ENCODE peak calls at places on chromosomes 1 and 21, in six cellular contexts. One of them, this sample, is unnamed.

GRCh38 chr1:83791821-83792437 is 207.0 kb downstream of the TTLL7 start:
- DNase-seq in left ventricle myocardium inferior: no peak
- DNase-seq in CD4-positive, alpha-beta T cell: no peak
- DNase-seq in psoas muscle: no peak
- DNase-seq in right lobe of liver: no peak
- DNase-seq in neural progenitor cell: no peak
- DNase-seq in this sample: no peak

GRCh38 chr1:18347559-18347958 is 133.2 kb upstream of the KLHDC7A start:
- DNase-seq in left ventricle myocardium inferior: no peak
- DNase-seq in CD4-positive, alpha-beta T cell: no peak
- DNase-seq in psoas muscle: no peak
- DNase-seq in right lobe of liver: no peak
- DNase-seq in neural progenitor cell: no peak
- DNase-seq in this sample: no peak

GRCh38 chr1:70922196-70922595 is 125.4 kb downstream of the PTGER3 start:
- DNase-seq in left ventricle myocardium inferior: no peak
- DNase-seq in CD4-positive, alpha-beta T cell: no peak
- DNase-seq in psoas muscle: no peak
- DNase-seq in right lobe of liver: no peak
- DNase-seq in neural progenitor cell: no peak
- DNase-seq in this sample: no peak

GRCh38 chr1:109529895-109530456 is 9.7 kb upstream of the GPR61 start:
- DNase-seq in left ventricle myocardium inferior: no peak
- DNase-seq in CD4-positive, alpha-beta T cell: no peak
- DNase-seq in psoas muscle: peak
- DNase-seq in right lobe of liver: no peak
- DNase-seq in neural progenitor cell: no peak
- DNase-seq in this sample: no peak

GRCh38 chr1:243234978-243235657 is 20.0 kb downstream of the CEP170 start:
- DNase-seq in left ventricle myocardium inferior: no peak
- DNase-seq in CD4-positive, alpha-beta T cell: no peak
- DNase-seq in psoas muscle: no peak
- DNase-seq in right lobe of liver: no peak
- DNase-seq in neural progenitor cell: no peak
- DNase-seq in this sample: no peak

GRCh38 chr21:42125571-42126544 is 54.7 kb downstream of the UMODL1 start:
- DNase-seq in left ventricle myocardium inferior: no peak
- DNase-seq in CD4-positive, alpha-beta T cell: no peak
- DNase-seq in psoas muscle: no peak
- DNase-seq in right lobe of liver: peak
- DNase-seq in neural progenitor cell: peak
- DNase-seq in this sample: no peak

GRCh38 chr1:25874635-25875153 is 814 bp downstream of the PAQR7 start:
- DNase-seq in left ventricle myocardium inferior: no peak
- DNase-seq in CD4-positive, alpha-beta T cell: no peak
- DNase-seq in psoas muscle: no peak
- DNase-seq in right lobe of liver: no peak
- DNase-seq in neural progenitor cell: no peak
- DNase-seq in this sample: no peak

GRCh38 chr21:46637952-46638746 is 2.7 kb downstream of the PRMT2 start:
- DNase-seq in left ventricle myocardium inferior: no peak
- DNase-seq in CD4-positive, alpha-beta T cell: no peak
- DNase-seq in psoas muscle: no peak
- DNase-seq in right lobe of liver: no peak
- DNase-seq in neural progenitor cell: no peak
- DNase-seq in this sample: no peak

GRCh38 chr1:162372159-162373071 is 4.2 kb downstream of the SPATA46 start:
- DNase-seq in left ventricle myocardium inferior: no peak
- DNase-seq in CD4-positive, alpha-beta T cell: no peak
- DNase-seq in psoas muscle: no peak
- DNase-seq in right lobe of liver: peak
- DNase-seq in neural progenitor cell: no peak
- DNase-seq in this sample: no peak

GRCh38 chr1:4177425-4178150 is 277.5 kb upstream of the C1orf174 start:
- DNase-seq in left ventricle myocardium inferior: no peak
- DNase-seq in CD4-positive, alpha-beta T cell: no peak
- DNase-seq in psoas muscle: no peak
- DNase-seq in right lobe of liver: no peak
- DNase-seq in neural progenitor cell: no peak
- DNase-seq in this sample: no peak

GRCh38 chr1:202056644-202057334 is 46.4 kb downstream of the ELF3 start:
- DNase-seq in left ventricle myocardium inferior: peak
- DNase-seq in CD4-positive, alpha-beta T cell: no peak
- DNase-seq in psoas muscle: no peak
- DNase-seq in right lobe of liver: peak
- DNase-seq in neural progenitor cell: no peak
- DNase-seq in this sample: no peak
- TF ChIP-seq CTCF in left ventricle myocardium inferior: no peak
- TF ChIP-seq CTCF in CD4-positive, alpha-beta T cell: no peak
- TF ChIP-seq CTCF in psoas muscle: no peak
- TF ChIP-seq CTCF in right lobe of liver: no peak
- TF ChIP-seq CTCF in neural progenitor cell: no peak
- TF ChIP-seq CTCF in this sample: no peak

DNA sequence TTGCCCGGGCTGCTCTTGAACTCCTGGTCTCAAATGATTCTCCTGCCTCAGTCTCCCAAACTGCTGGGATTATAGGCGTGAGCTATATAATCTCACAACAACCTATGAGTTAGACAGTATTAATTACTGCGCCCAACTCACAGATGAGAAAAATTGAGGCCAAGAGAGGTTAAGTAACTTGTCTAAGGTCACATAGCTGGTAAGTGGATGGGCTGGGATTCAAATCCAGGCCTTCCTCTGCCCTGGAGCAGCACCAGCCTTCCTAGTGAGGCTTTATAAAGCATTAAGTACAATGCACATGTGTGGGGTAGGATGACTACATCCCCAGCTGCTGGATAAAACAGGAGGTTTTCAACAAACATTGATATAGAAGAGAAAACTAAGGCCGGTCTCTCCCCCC is 15.1 kb downstream of the E2F2 start:
- DNase-seq in left ventricle myocardium inferior: no peak
- DNase-seq in CD4-positive, alpha-beta T cell: no peak
- DNase-seq in psoas muscle: no peak
- DNase-seq in right lobe of liver: no peak
- DNase-seq in neural progenitor cell: no peak
- DNase-seq in this sample: no peak
- TF ChIP-seq CTCF in left ventricle myocardium inferior: no peak
- TF ChIP-seq CTCF in CD4-positive, alpha-beta T cell: no peak
- TF ChIP-seq CTCF in psoas muscle: no peak
- TF ChIP-seq CTCF in right lobe of liver: no peak
- TF ChIP-seq CTCF in neural progenitor cell: no peak
- TF ChIP-seq CTCF in this sample: no peak

DNA sequence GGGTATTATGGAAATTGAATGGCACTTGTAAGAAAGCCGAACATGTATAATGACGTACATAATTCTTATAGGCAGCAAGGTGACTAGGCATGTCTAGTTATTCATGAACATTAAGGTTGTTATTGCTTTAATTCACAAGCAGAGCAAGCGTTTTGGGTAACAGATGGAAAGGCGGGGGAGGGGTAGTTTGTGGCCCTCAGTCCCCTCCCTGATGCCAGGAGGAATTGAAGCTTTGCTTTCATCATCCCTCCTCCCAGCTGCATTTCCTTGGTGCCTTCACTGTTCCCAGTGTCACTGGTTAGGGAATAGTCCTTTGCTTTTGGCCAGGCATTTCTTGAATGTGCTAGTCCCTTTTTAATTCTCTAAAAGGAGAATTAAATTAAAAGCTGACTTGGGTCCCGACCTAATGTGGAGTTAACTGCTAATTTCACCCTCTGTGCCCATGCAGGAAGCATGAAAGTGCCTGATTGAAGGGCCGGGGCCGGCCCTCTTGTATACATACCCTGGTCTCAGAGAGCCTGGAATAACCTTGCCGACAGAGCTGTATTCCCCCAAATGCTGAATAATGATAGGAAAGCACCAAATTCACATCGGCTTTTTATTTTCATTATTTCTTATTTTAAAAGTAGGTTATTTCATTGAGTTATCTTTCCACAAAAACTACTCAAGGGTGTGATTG is 42.6 kb downstream of the RYR2 start:
- DNase-seq in left ventricle myocardium inferior: no peak
- DNase-seq in CD4-positive, alpha-beta T cell: no peak
- DNase-seq in psoas muscle: no peak
- DNase-seq in right lobe of liver: no peak
- DNase-seq in neural progenitor cell: no peak
- DNase-seq in this sample: no peak
- TF ChIP-seq CTCF in left ventricle myocardium inferior: no peak
- TF ChIP-seq CTCF in CD4-positive, alpha-beta T cell: no peak
- TF ChIP-seq CTCF in psoas muscle: no peak
- TF ChIP-seq CTCF in right lobe of liver: no peak
- TF ChIP-seq CTCF in neural progenitor cell: no peak
- TF ChIP-seq CTCF in this sample: no peak

DNA sequence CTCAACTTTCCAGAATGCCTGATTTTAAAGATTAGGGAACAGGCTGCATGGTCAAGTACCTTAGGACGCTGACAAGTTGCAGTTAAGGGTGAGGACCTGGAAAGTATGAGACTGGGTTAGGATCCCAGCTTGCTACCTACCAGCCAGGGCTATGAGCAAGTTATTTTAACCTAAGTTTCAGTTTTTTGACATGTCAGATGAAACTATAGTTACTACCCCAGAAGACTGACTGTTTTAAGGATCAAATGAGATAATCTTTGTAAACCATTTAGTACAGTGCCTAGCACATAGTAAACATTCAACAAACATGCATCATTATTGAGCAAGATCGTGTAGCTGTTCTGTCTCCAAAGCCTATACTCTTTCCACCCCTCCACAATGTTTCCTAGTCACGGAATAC is 14.4 kb downstream of the THEMIS2 start:
- DNase-seq in left ventricle myocardium inferior: no peak
- DNase-seq in CD4-positive, alpha-beta T cell: no peak
- DNase-seq in psoas muscle: no peak
- DNase-seq in right lobe of liver: no peak
- DNase-seq in neural progenitor cell: no peak
- DNase-seq in this sample: no peak
- TF ChIP-seq CTCF in left ventricle myocardium inferior: no peak
- TF ChIP-seq CTCF in CD4-positive, alpha-beta T cell: no peak
- TF ChIP-seq CTCF in psoas muscle: no peak
- TF ChIP-seq CTCF in right lobe of liver: no peak
- TF ChIP-seq CTCF in neural progenitor cell: no peak
- TF ChIP-seq CTCF in this sample: no peak

DNA sequence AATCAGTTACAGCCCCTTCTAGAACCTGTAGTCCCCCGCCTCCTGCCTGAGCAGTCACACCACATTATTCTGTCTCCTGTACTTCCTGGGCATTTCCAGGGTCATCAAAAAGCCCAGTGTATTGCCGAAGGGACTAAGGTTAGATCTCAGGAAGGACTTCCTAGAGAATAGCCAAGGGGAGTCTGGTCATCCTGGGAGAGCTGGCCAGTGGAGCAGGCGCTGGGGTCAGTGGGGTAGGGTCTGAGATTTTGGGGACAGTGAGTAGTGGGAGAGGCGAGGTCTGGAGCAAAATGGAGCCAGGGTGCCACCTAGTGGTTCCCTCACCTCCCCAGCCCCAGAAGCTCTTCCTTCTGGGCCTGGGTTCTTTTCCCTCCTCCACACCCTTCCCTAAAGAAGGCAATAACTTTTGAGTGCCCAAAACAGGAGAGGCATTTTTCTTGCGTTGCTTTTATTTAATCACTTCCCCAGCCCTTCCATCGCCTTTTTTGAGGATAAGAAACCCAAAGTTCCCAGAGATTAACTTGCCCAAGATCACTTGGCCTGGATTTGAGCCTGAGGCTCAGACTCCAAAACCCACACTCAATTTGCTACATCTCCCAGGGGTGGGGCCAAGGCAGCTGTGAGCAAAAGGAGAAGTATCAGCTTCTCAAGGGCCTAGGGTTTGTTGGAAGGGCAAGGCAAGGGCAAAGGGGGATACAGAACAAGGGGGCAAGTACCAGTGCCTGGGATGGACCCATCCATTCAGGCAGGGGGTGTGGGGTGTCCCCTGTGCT is 7.3 kb upstream of the PMVK start:
- DNase-seq in left ventricle myocardium inferior: no peak
- DNase-seq in CD4-positive, alpha-beta T cell: peak
- DNase-seq in psoas muscle: no peak
- DNase-seq in right lobe of liver: no peak
- DNase-seq in neural progenitor cell: peak
- DNase-seq in this sample: no peak
- TF ChIP-seq CTCF in left ventricle myocardium inferior: peak
- TF ChIP-seq CTCF in CD4-positive, alpha-beta T cell: peak
- TF ChIP-seq CTCF in psoas muscle: peak
- TF ChIP-seq CTCF in right lobe of liver: peak
- TF ChIP-seq CTCF in neural progenitor cell: peak
- TF ChIP-seq CTCF in this sample: peak

DNA sequence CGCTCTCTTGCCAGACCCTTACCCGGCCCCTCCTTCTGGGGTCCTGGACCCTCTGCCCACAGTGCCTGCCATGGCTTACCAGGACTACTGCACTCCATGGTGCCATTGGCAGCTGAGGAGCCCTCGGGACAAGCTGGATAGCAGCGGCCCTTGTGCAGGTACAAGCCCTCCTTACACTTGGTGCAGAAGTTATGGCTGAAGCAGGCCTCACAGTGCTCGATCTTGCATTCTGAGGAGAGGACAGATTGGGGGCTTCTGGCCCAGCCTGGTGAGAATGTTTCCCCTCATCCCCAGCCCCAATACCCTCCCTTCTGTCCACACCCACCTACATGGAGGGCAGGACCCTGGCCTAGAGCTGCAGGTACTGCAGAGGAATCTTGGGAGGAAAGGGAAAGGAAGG is 18.4 kb upstream of the GNL2 start:
- DNase-seq in left ventricle myocardium inferior: no peak
- DNase-seq in CD4-positive, alpha-beta T cell: no peak
- DNase-seq in psoas muscle: no peak
- DNase-seq in right lobe of liver: no peak
- DNase-seq in neural progenitor cell: no peak
- DNase-seq in this sample: no peak
- TF ChIP-seq CTCF in left ventricle myocardium inferior: no peak
- TF ChIP-seq CTCF in CD4-positive, alpha-beta T cell: no peak
- TF ChIP-seq CTCF in psoas muscle: no peak
- TF ChIP-seq CTCF in right lobe of liver: no peak
- TF ChIP-seq CTCF in neural progenitor cell: no peak
- TF ChIP-seq CTCF in this sample: no peak

DNA sequence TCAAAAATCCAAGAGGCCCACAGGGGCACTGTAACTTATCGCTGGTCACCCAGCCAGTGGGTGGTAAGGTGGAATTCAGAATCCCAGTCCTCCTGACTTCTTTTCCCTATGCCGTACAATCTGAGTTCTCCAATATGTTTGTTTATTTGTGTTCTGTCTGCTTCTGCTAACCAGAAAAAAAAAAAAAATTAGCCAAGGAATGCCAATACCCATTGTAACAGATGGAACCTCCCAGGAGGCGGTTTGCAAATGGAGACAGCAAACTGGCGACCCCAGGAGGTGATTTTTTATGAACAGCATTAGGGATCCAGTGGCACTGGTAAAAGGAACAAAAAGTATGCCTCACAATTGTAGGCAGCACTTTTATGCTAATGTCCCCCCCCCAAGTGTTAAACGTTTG is 189.0 kb upstream of the FGGY start:
- DNase-seq in left ventricle myocardium inferior: no peak
- DNase-seq in CD4-positive, alpha-beta T cell: no peak
- DNase-seq in psoas muscle: no peak
- DNase-seq in right lobe of liver: no peak
- DNase-seq in neural progenitor cell: no peak
- DNase-seq in this sample: no peak
- TF ChIP-seq CTCF in left ventricle myocardium inferior: no peak
- TF ChIP-seq CTCF in CD4-positive, alpha-beta T cell: no peak
- TF ChIP-seq CTCF in psoas muscle: no peak
- TF ChIP-seq CTCF in right lobe of liver: no peak
- TF ChIP-seq CTCF in neural progenitor cell: no peak
- TF ChIP-seq CTCF in this sample: no peak

This sample was measured in natural killer cell.